ENCODE peak calls at places on chromosomes 5 and 9, in six cellular contexts. One of them, this sample, is unnamed.

GRCh38 chr9:26264709-26265601 is 586.7 kb upstream of the TUSC1 start:
- DNase-seq in HCT116: no peak
- DNase-seq in astrocyte of the spinal cord: peak
- DNase-seq in lung: no peak
- DNase-seq in IMR-90: peak
- DNase-seq in vagina: no peak
- DNase-seq in this sample: peak

GRCh38 chr5:170178814-170179213 is 54.0 kb upstream of the C5orf58 start:
- DNase-seq in HCT116: no peak
- DNase-seq in astrocyte of the spinal cord: no peak
- DNase-seq in lung: no peak
- DNase-seq in IMR-90: no peak
- DNase-seq in vagina: no peak
- DNase-seq in this sample: no peak

GRCh38 chr9:112624711-112625707 is 92.9 kb downstream of the INIP start:
- DNase-seq in HCT116: no peak
- DNase-seq in astrocyte of the spinal cord: no peak
- DNase-seq in lung: no peak
- DNase-seq in IMR-90: peak
- DNase-seq in vagina: no peak
- DNase-seq in this sample: no peak

GRCh38 chr9:35659340-35659739 is 1.2 kb downstream of the CCDC107 start:
- DNase-seq in HCT116: no peak
- DNase-seq in astrocyte of the spinal cord: no peak
- DNase-seq in lung: no peak
- DNase-seq in IMR-90: peak
- DNase-seq in vagina: no peak
- DNase-seq in this sample: peak

GRCh38 chr9:74573792-74574191 is 76.7 kb downstream of the RORB start:
- DNase-seq in HCT116: no peak
- DNase-seq in astrocyte of the spinal cord: peak
- DNase-seq in lung: no peak
- DNase-seq in IMR-90: no peak
- DNase-seq in vagina: no peak
- DNase-seq in this sample: no peak

GRCh38 chr5:36305571-36306326 is 4.0 kb upstream of the RANBP3L start:
- DNase-seq in HCT116: peak
- DNase-seq in astrocyte of the spinal cord: peak
- DNase-seq in lung: peak
- DNase-seq in IMR-90: peak
- DNase-seq in vagina: no peak
- DNase-seq in this sample: no peak

GRCh38 chr9:72812622-72813111 is 140.2 kb downstream of the ALDH1A1 start:
- DNase-seq in HCT116: no peak
- DNase-seq in astrocyte of the spinal cord: no peak
- DNase-seq in lung: no peak
- DNase-seq in IMR-90: no peak
- DNase-seq in vagina: no peak
- DNase-seq in this sample: no peak

GRCh38 chr5:102295534-102296228 is 403 bp downstream of the SLCO4C1 start:
- DNase-seq in HCT116: no peak
- DNase-seq in astrocyte of the spinal cord: no peak
- DNase-seq in lung: no peak
- DNase-seq in IMR-90: no peak
- DNase-seq in vagina: no peak
- DNase-seq in this sample: no peak

GRCh38 chr5:169668732-169669131 is 31.7 kb downstream of the DOCK2 start:
- DNase-seq in HCT116: no peak
- DNase-seq in astrocyte of the spinal cord: peak
- DNase-seq in lung: no peak
- DNase-seq in IMR-90: no peak
- DNase-seq in vagina: no peak
- DNase-seq in this sample: no peak

GRCh38 chr5:34503379-34504346 is 152.5 kb upstream of the RAI14 start:
- DNase-seq in HCT116: no peak
- DNase-seq in astrocyte of the spinal cord: no peak
- DNase-seq in lung: no peak
- DNase-seq in IMR-90: no peak
- DNase-seq in vagina: no peak
- DNase-seq in this sample: no peak

GRCh38 chr9:91583161-91583875 is 159.7 kb upstream of the NFIL3 start:
- DNase-seq in HCT116: no peak
- DNase-seq in astrocyte of the spinal cord: no peak
- DNase-seq in lung: no peak
- DNase-seq in IMR-90: no peak
- DNase-seq in vagina: no peak
- DNase-seq in this sample: no peak

GRCh38 chr5:148457183-148457620 is 73.4 kb downstream of the FBXO38 start:
- DNase-seq in HCT116: no peak
- DNase-seq in astrocyte of the spinal cord: no peak
- DNase-seq in lung: no peak
- DNase-seq in IMR-90: no peak
- DNase-seq in vagina: no peak
- DNase-seq in this sample: no peak

GRCh38 chr5:2748841-2749513 is 2.5 kb downstream of the IRX2 start:
- DNase-seq in HCT116: no peak
- DNase-seq in astrocyte of the spinal cord: peak
- DNase-seq in lung: no peak
- DNase-seq in IMR-90: no peak
- DNase-seq in vagina: no peak
- DNase-seq in this sample: no peak
- H3K4me3 ChIP-seq in HCT116: no peak
- H3K4me3 ChIP-seq in astrocyte of the spinal cord: peak
- H3K4me3 ChIP-seq in lung: peak
- H3K4me3 ChIP-seq in IMR-90: no peak
- H3K4me3 ChIP-seq in vagina: no peak
- H3K4me3 ChIP-seq in this sample: peak

GRCh38 chr9:12696931-12697622 is 3.9 kb downstream of the TYRP1 start:
- DNase-seq in HCT116: no peak
- DNase-seq in astrocyte of the spinal cord: peak
- DNase-seq in lung: no peak
- DNase-seq in IMR-90: no peak
- DNase-seq in vagina: no peak
- DNase-seq in this sample: no peak

GRCh38 chr9:12697719-12698118 is 4.5 kb downstream of the TYRP1 start:
- DNase-seq in HCT116: no peak
- DNase-seq in astrocyte of the spinal cord: no peak
- DNase-seq in lung: no peak
- DNase-seq in IMR-90: no peak
- DNase-seq in vagina: no peak
- DNase-seq in this sample: no peak

GRCh38 chr9:12694013-12694412 is 828 bp downstream of the TYRP1 start:
- DNase-seq in HCT116: no peak
- DNase-seq in astrocyte of the spinal cord: no peak
- DNase-seq in lung: no peak
- DNase-seq in IMR-90: no peak
- DNase-seq in vagina: no peak
- DNase-seq in this sample: no peak

GRCh38 chr9:12693141-12693540 is at the start of gene TYRP1:
- DNase-seq in HCT116: no peak
- DNase-seq in astrocyte of the spinal cord: no peak
- DNase-seq in lung: no peak
- DNase-seq in IMR-90: no peak
- DNase-seq in vagina: no peak
- DNase-seq in this sample: no peak

GRCh38 chr9:12695474-12695873 is 2.3 kb downstream of the TYRP1 start:
- DNase-seq in HCT116: no peak
- DNase-seq in astrocyte of the spinal cord: peak
- DNase-seq in lung: no peak
- DNase-seq in IMR-90: no peak
- DNase-seq in vagina: no peak
- DNase-seq in this sample: no peak
- H3K4me3 ChIP-seq in HCT116: no peak
- H3K4me3 ChIP-seq in astrocyte of the spinal cord: no peak
- H3K4me3 ChIP-seq in lung: no peak
- H3K4me3 ChIP-seq in IMR-90: no peak
- H3K4me3 ChIP-seq in vagina: no peak
- H3K4me3 ChIP-seq in this sample: no peak

DNA sequence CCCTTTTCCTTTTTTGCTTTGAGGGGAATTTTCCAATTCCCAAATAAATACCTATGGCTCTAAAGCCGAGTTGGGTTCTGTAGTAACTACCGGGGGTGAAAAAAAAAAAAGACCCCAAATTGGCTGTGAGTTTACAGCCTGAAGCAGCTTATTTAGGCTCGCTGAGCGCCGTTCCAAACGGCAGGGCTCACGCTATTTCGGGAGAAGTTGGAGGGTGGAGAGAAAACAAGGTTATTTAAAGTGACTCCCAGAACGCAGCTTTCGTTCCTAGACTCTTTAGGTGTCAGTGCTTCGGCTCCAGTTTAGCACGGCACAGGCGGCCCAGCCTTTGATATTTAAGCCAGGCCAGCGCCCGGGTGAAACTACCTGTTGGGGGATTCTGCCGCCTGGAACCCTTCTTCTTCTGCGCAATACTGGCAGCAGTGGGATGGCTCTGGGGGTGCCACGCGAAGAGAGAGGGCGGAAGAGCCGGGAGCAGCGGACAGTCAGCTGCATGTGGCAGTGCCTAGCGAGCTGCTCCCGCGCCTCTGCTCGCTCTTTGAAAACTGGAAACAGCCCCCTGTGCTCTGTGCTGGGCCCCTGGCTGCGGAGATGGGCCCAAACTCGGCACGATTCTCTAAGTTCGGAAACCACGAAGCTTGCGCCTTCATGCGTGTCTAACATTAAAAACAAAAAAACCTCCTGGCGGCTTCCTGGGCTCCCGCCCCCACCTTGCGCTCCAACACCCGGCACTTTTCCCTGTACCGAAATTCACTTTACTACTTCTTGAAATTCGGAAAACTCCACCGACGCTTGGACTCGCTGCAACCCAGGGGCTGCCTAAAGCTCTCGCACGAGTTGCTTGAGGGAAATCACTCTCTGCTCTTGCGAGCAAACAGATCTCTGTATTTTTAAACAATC is 34.5 kb upstream of the NFIB start:
- DNase-seq in HCT116: no peak
- DNase-seq in astrocyte of the spinal cord: peak
- DNase-seq in lung: no peak
- DNase-seq in IMR-90: no peak
- DNase-seq in vagina: no peak
- DNase-seq in this sample: no peak
- H3K4me3 ChIP-seq in HCT116: no peak
- H3K4me3 ChIP-seq in astrocyte of the spinal cord: peak
- H3K4me3 ChIP-seq in lung: peak
- H3K4me3 ChIP-seq in IMR-90: no peak
- H3K4me3 ChIP-seq in vagina: peak
- H3K4me3 ChIP-seq in this sample: peak

GRCh38 chr9:95511952-95512750 is 4.6 kb downstream of the PTCH1 start:
- DNase-seq in HCT116: no peak
- DNase-seq in astrocyte of the spinal cord: peak
- DNase-seq in lung: no peak
- DNase-seq in IMR-90: no peak
- DNase-seq in vagina: no peak
- DNase-seq in this sample: no peak

GRCh38 chr9:95512751-95513120 is 4.0 kb downstream of the PTCH1 start:
- DNase-seq in HCT116: no peak
- DNase-seq in astrocyte of the spinal cord: no peak
- DNase-seq in lung: no peak
- DNase-seq in IMR-90: no peak
- DNase-seq in vagina: no peak
- DNase-seq in this sample: no peak

GRCh38 chr9:95510610-95511231 is 6.0 kb downstream of the PTCH1 start:
- DNase-seq in HCT116: peak
- DNase-seq in astrocyte of the spinal cord: peak
- DNase-seq in lung: peak
- DNase-seq in IMR-90: peak
- DNase-seq in vagina: no peak
- DNase-seq in this sample: peak

GRCh38 chr9:95509851-95510529 is 6.8 kb downstream of the PTCH1 start:
- DNase-seq in HCT116: no peak
- DNase-seq in astrocyte of the spinal cord: no peak
- DNase-seq in lung: no peak
- DNase-seq in IMR-90: no peak
- DNase-seq in vagina: no peak
- DNase-seq in this sample: no peak

DNA sequence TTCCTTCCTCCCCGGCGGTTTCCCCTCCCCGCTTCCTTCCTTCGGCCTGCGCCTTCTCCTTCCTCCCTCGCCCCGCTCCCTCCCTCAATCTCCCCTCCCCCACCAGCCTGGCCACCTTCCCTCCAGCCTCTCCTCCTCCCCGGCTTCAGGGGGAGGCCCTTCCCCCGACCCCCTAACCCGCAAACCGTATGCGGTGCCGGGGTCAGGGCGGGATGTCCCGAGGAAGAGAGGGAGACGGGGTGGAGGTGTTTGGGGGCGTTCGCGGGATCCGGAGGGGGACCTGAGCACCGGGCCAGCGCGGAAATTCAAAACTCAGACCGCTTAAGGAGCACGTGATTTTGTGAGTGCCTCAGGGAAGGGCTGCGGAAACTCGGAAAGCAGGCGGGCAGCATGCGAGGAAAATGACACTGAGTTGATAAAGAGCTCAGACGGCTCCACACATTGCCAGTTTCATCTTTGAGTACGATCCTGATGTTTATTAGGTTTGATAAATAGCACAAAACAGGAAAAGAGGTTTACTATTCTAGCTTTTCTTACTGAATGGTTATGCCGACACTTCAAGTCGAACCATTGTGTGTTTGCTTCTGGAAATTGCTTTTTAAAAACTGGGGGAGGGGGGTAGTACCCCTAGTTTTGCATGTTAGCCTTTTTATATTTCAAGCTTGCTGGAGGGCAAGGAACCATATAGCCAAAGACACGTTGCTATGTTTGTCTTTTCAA is 5.4 kb downstream of the PTCH1 start:
- DNase-seq in HCT116: no peak
- DNase-seq in astrocyte of the spinal cord: peak
- DNase-seq in lung: peak
- DNase-seq in IMR-90: peak
- DNase-seq in vagina: no peak
- DNase-seq in this sample: no peak
- H3K4me3 ChIP-seq in HCT116: peak
- H3K4me3 ChIP-seq in astrocyte of the spinal cord: peak
- H3K4me3 ChIP-seq in lung: peak
- H3K4me3 ChIP-seq in IMR-90: peak
- H3K4me3 ChIP-seq in vagina: peak
- H3K4me3 ChIP-seq in this sample: peak

This sample was measured in skeletal muscle cell.